ENCODE peak calls at places on chromosomes 7 and 10, in seven cellular contexts. One of them, this sample, is unnamed.
A peak's percentile ranks its signal among the peaks of the same experiment; 100 is the strongest.

GRCh38 chr7:31408120-31408729 is 67.7 kb upstream of the NEUROD6 start:
- DNase-seq in left ventricle myocardium inferior: no peak
- DNase-seq in WERI-Rb-1: no peak
- DNase-seq in CD8-positive, alpha-beta T cell: no peak
- DNase-seq in RWPE2: no peak
- DNase-seq in heart right ventricle: no peak
- DNase-seq in PC-3: peak; percentile 91
- DNase-seq in this sample: no peak

GRCh38 chr7:66352071-66352470 is 146.9 kb downstream of the TPST1 start:
- DNase-seq in left ventricle myocardium inferior: no peak
- DNase-seq in WERI-Rb-1: no peak
- DNase-seq in CD8-positive, alpha-beta T cell: no peak
- DNase-seq in RWPE2: no peak
- DNase-seq in heart right ventricle: no peak
- DNase-seq in PC-3: no peak
- DNase-seq in this sample: no peak

GRCh38 chr7:123715198-123715597 is 33.6 kb downstream of the WASL start:
- DNase-seq in left ventricle myocardium inferior: no peak
- DNase-seq in WERI-Rb-1: no peak
- DNase-seq in CD8-positive, alpha-beta T cell: no peak
- DNase-seq in RWPE2: no peak
- DNase-seq in heart right ventricle: no peak
- DNase-seq in PC-3: peak; percentile 57
- DNase-seq in this sample: no peak

GRCh38 chr10:104123397-104123796 is 1.4 kb downstream of the SFR1 start:
- DNase-seq in left ventricle myocardium inferior: no peak
- DNase-seq in WERI-Rb-1: no peak
- DNase-seq in CD8-positive, alpha-beta T cell: no peak
- DNase-seq in RWPE2: no peak
- DNase-seq in heart right ventricle: no peak
- DNase-seq in PC-3: peak; percentile 45
- DNase-seq in this sample: no peak

GRCh38 chr7:107118109-107118900 is 50.5 kb upstream of the HBP1 start:
- DNase-seq in left ventricle myocardium inferior: no peak
- DNase-seq in WERI-Rb-1: no peak
- DNase-seq in CD8-positive, alpha-beta T cell: no peak
- DNase-seq in RWPE2: no peak
- DNase-seq in heart right ventricle: no peak
- DNase-seq in PC-3: no peak
- DNase-seq in this sample: no peak

GRCh38 chr7:2202901-2203550 is 29.7 kb downstream of the MAD1L1 start:
- DNase-seq in left ventricle myocardium inferior: no peak
- DNase-seq in WERI-Rb-1: no peak
- DNase-seq in CD8-positive, alpha-beta T cell: no peak
- DNase-seq in RWPE2: no peak
- DNase-seq in heart right ventricle: no peak
- DNase-seq in PC-3: no peak
- DNase-seq in this sample: no peak

GRCh38 chr7:24923172-24923865 is 56.7 kb downstream of the OSBPL3 start:
- DNase-seq in left ventricle myocardium inferior: no peak
- DNase-seq in WERI-Rb-1: no peak
- DNase-seq in CD8-positive, alpha-beta T cell: no peak
- DNase-seq in RWPE2: no peak
- DNase-seq in heart right ventricle: no peak
- DNase-seq in PC-3: no peak
- DNase-seq in this sample: no peak

GRCh38 chr10:50972591-50972990 is 87.2 kb upstream of the A1CF start:
- DNase-seq in left ventricle myocardium inferior: no peak
- DNase-seq in WERI-Rb-1: no peak
- DNase-seq in CD8-positive, alpha-beta T cell: no peak
- DNase-seq in RWPE2: no peak
- DNase-seq in heart right ventricle: no peak
- DNase-seq in PC-3: no peak
- DNase-seq in this sample: no peak

GRCh38 chr10:70296406-70296899 is 12.6 kb upstream of the NPFFR1 start:
- DNase-seq in left ventricle myocardium inferior: peak; percentile 91
- DNase-seq in WERI-Rb-1: no peak
- DNase-seq in CD8-positive, alpha-beta T cell: no peak
- DNase-seq in RWPE2: peak; percentile 85
- DNase-seq in heart right ventricle: peak; percentile 88
- DNase-seq in PC-3: peak; percentile 96
- DNase-seq in this sample: peak; percentile 93

GRCh38 chr7:904847-905246 is 28.5 kb downstream of the GET4 start:
- DNase-seq in left ventricle myocardium inferior: no peak
- DNase-seq in WERI-Rb-1: no peak
- DNase-seq in CD8-positive, alpha-beta T cell: no peak
- DNase-seq in RWPE2: no peak
- DNase-seq in heart right ventricle: no peak
- DNase-seq in PC-3: peak; percentile 53
- DNase-seq in this sample: no peak

GRCh38 chr7:28595081-28595480 is 182.8 kb downstream of the CREB5 start:
- DNase-seq in left ventricle myocardium inferior: no peak
- DNase-seq in WERI-Rb-1: no peak
- DNase-seq in CD8-positive, alpha-beta T cell: no peak
- DNase-seq in RWPE2: no peak
- DNase-seq in heart right ventricle: no peak
- DNase-seq in PC-3: no peak
- DNase-seq in this sample: no peak

GRCh38 chr10:121337356-121337936 is 260.8 kb downstream of the FGFR2 start:
- DNase-seq in left ventricle myocardium inferior: no peak
- DNase-seq in WERI-Rb-1: no peak
- DNase-seq in CD8-positive, alpha-beta T cell: no peak
- DNase-seq in RWPE2: no peak
- DNase-seq in heart right ventricle: no peak
- DNase-seq in PC-3: no peak
- DNase-seq in this sample: no peak
- H3K4me3 ChIP-seq in left ventricle myocardium inferior: no peak overlapping the region
- H3K4me3 ChIP-seq in WERI-Rb-1: no peak overlapping the region
- H3K4me3 ChIP-seq in CD8-positive, alpha-beta T cell: no peak overlapping the region
- H3K4me3 ChIP-seq in RWPE2: no peak overlapping the region
- H3K4me3 ChIP-seq in heart right ventricle: no peak overlapping the region
- H3K4me3 ChIP-seq in PC-3: no peak overlapping the region
- H3K4me3 ChIP-seq in this sample: no peak overlapping the region

GRCh38 chr10:75540357-75541335 is 109.2 kb downstream of the LRMDA start:
- DNase-seq in left ventricle myocardium inferior: no peak
- DNase-seq in WERI-Rb-1: no peak
- DNase-seq in CD8-positive, alpha-beta T cell: no peak
- DNase-seq in RWPE2: no peak
- DNase-seq in heart right ventricle: no peak
- DNase-seq in PC-3: peak; percentile 49
- DNase-seq in this sample: no peak
- TF ChIP-seq CTCF in left ventricle myocardium inferior: no peak
- TF ChIP-seq CTCF in WERI-Rb-1: no peak
- TF ChIP-seq CTCF in CD8-positive, alpha-beta T cell: no peak
- TF ChIP-seq CTCF in RWPE2: peak; percentile 10
- TF ChIP-seq CTCF in heart right ventricle: no peak
- TF ChIP-seq CTCF in PC-3: peak; percentile 80
- TF ChIP-seq CTCF in this sample: no peak

DNA sequence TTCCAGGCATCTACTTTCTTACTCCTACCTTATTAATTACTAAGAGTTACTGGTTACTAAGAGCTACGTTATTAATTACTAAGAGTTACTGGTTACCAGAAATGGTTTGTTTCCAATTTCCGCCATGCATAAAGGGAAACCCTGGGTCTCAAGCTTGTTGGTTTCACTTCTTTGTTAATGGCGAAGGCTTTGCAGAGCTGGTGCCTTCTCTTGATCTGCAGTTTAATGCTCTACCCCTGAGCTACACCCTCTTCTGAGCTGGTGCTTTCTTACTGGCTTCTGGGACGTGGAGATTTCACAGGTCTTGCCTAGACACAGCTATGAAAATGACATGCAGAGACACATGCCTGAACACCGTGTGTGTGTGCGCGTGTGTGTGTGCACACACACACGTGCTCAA is 560 bp downstream of the CPA4 start:
- DNase-seq in left ventricle myocardium inferior: no peak
- DNase-seq in WERI-Rb-1: no peak
- DNase-seq in CD8-positive, alpha-beta T cell: no peak
- DNase-seq in RWPE2: no peak
- DNase-seq in heart right ventricle: no peak
- DNase-seq in PC-3: no peak
- DNase-seq in this sample: no peak
- H3K27ac ChIP-seq in left ventricle myocardium inferior: no peak overlapping the region
- H3K27ac ChIP-seq in WERI-Rb-1: no peak overlapping the region
- H3K27ac ChIP-seq in CD8-positive, alpha-beta T cell: no peak overlapping the region
- H3K27ac ChIP-seq in RWPE2: peak overlapping the region; percentile 95
- H3K27ac ChIP-seq in heart right ventricle: no peak overlapping the region
- H3K27ac ChIP-seq in PC-3: peak overlapping the region; percentile 54
- H3K27ac ChIP-seq in this sample: no peak overlapping the region

GRCh38 chr10:442209-442608 is 247.3 kb downstream of the DIP2C start:
- DNase-seq in left ventricle myocardium inferior: no peak
- DNase-seq in WERI-Rb-1: no peak
- DNase-seq in CD8-positive, alpha-beta T cell: no peak
- DNase-seq in RWPE2: no peak
- DNase-seq in heart right ventricle: no peak
- DNase-seq in PC-3: no peak
- DNase-seq in this sample: no peak
- H3K4me3 ChIP-seq in left ventricle myocardium inferior: no peak overlapping the region
- H3K4me3 ChIP-seq in WERI-Rb-1: no peak overlapping the region
- H3K4me3 ChIP-seq in CD8-positive, alpha-beta T cell: no peak overlapping the region
- H3K4me3 ChIP-seq in RWPE2: no peak overlapping the region
- H3K4me3 ChIP-seq in heart right ventricle: no peak overlapping the region
- H3K4me3 ChIP-seq in PC-3: no peak overlapping the region
- H3K4me3 ChIP-seq in this sample: no peak overlapping the region

This sample was measured in left lung.